ENCODE peak calls at places on chromosome 22, in five cellular contexts. U, Q, T, X and I are unnamed samples.
A peak's percentile ranks its signal among the peaks of the same experiment; 100 is the strongest.

GRCh38 chr22:25120093-25120561 is 79.5 kb upstream of the CRYBB3 start:
- DNase-seq in U (no peak), Q (peak; percentile 72), T (peak; percentile 59), X (peak; percentile 64), I (peak; percentile 76)

GRCh38 chr22:24996420-24996952 is 44.0 kb downstream of the KIAA1671 start:
- DNase-seq in U (peak; percentile 61), Q (peak; percentile 89), T (peak; percentile 87), X (peak; percentile 48), I (no peak)

GRCh38 chr22:36734171-36735058 is 30.9 kb upstream of the CACNG2 start:
- DNase-seq in U (peak; percentile 21), Q (no peak), T (no peak), X (no peak), I (peak; percentile 16)

GRCh38 chr22:17781319-17782031 is 7.2 kb upstream of the BID start:
- DNase-seq in U (peak; percentile 83), Q (no peak), T (no peak), X (peak; percentile 15), I (peak; percentile 92)

GRCh38 chr22:48778308-48779195 is 1049.1 kb downstream of the BRD1 start:
- DNase-seq in U (no peak), Q (no peak), T (no peak), X (no peak), I (no peak)

GRCh38 chr22:44201556-44202129 is 20.9 kb downstream of the PARVG start:
- DNase-seq in U (no peak), Q (no peak), T (no peak), X (no peak), I (no peak)

GRCh38 chr22:47802446-47802845 is 1040.0 kb downstream of the TBC1D22A start:
- DNase-seq in U (no peak), Q (no peak), T (no peak), X (no peak), I (no peak)

GRCh38 chr22:28410050-28410816 is 269.4 kb downstream of the TTC28 start:
- DNase-seq in U (peak; percentile 64), Q (no peak), T (peak; percentile 24), X (peak; percentile 40), I (no peak)

GRCh38 chr22:37549704-37550059 is 10.6 kb upstream of the CDC42EP1 start:
- DNase-seq in U (peak; percentile 54), Q (peak; percentile 40), T (no peak), X (peak; percentile 86), I (no peak)

GRCh38 chr22:18035740-18036139 is 11.4 kb upstream of the MICAL3 start:
- DNase-seq in U (peak; percentile 32), Q (no peak), T (peak; percentile 26), X (no peak), I (peak; percentile 85)

GRCh38 chr22:28172948-28173360 is 253.9 kb upstream of the PITPNB start:
- DNase-seq in U (no peak), Q (no peak), T (no peak), X (peak; percentile 32), I (peak; percentile 80)

GRCh38 chr22:44668190-44668885 is 33.7 kb upstream of the PRR5 start:
- DNase-seq in U (no peak), Q (peak; percentile 86), T (peak; percentile 82), X (no peak), I (no peak)

GRCh38 chr22:48605125-48605524 is 1222.5 kb downstream of the BRD1 start:
- DNase-seq in U (no peak), Q (no peak), T (no peak), X (no peak), I (no peak)

GRCh38 chr22:26321469-26321913 is 107.6 kb upstream of the ASPHD2 start:
- DNase-seq in U (no peak), Q (no peak), T (peak; percentile 23), X (no peak), I (no peak)

GRCh38 chr22:28589102-28589501 is 90.5 kb downstream of the TTC28 start:
- DNase-seq in U (no peak), Q (no peak), T (no peak), X (no peak), I (no peak)

GRCh38 chr22:32725369-32725988 is 76.0 kb upstream of the TIMP3 start:
- DNase-seq in U (no peak), Q (no peak), T (no peak), X (no peak), I (no peak)

GRCh38 chr22:32723632-32724031 is 77.9 kb upstream of the TIMP3 start:
- DNase-seq in U (peak; percentile 96), Q (no peak), T (no peak), X (no peak), I (peak; percentile 93)

GRCh38 chr22:32720924-32721323 is 80.6 kb upstream of the TIMP3 start:
- DNase-seq in U (peak; percentile 76), Q (no peak), T (no peak), X (no peak), I (no peak)

GRCh38 chr22:32721328-32722180 is 80.0 kb upstream of the TIMP3 start:
- DNase-seq in U (no peak), Q (no peak), T (no peak), X (no peak), I (no peak)

DNA sequence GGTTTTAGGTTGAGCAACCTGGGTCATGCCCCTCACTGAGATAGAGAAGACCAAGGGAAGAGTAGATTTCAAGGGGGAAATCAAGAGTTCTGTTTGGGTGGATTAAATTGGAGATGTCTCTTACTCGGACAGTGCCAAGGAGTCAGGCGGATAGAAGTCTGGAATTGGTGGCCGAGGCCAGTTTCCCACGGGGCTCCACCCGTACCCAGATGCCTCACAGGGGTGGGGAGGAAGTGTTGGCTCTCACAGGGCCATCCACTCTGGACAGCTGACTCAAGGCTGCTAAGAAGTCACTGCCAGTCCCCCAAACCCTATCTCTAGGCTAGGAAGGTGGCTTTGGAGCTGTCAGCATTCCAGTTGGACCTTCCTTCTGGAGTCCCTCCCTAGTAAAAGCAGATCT is 79.1 kb upstream of the TIMP3 start:
- DNase-seq in U (no peak), Q (no peak), T (no peak), X (no peak), I (no peak)
- H3K4me1 ChIP-seq in U (peaks cover 10% of the 10 kb centered on the region), Q (no peaks in the 10 kb centered on the region), T (no peaks in the 10 kb centered on the region), X (no peaks in the 10 kb centered on the region), I (peaks cover 19% of the 10 kb centered on the region)

GRCh38 chr22:42363851-42364250 is 68.4 kb downstream of the NFAM1 start:
- DNase-seq in U (no peak), Q (peak; percentile 47), T (no peak), X (no peak), I (no peak)
- H2AFZ ChIP-seq in U (no peak overlapping the region), Q (no peak overlapping the region), T (no peak overlapping the region), X (no peak overlapping the region), I (no peak overlapping the region)

DNA sequence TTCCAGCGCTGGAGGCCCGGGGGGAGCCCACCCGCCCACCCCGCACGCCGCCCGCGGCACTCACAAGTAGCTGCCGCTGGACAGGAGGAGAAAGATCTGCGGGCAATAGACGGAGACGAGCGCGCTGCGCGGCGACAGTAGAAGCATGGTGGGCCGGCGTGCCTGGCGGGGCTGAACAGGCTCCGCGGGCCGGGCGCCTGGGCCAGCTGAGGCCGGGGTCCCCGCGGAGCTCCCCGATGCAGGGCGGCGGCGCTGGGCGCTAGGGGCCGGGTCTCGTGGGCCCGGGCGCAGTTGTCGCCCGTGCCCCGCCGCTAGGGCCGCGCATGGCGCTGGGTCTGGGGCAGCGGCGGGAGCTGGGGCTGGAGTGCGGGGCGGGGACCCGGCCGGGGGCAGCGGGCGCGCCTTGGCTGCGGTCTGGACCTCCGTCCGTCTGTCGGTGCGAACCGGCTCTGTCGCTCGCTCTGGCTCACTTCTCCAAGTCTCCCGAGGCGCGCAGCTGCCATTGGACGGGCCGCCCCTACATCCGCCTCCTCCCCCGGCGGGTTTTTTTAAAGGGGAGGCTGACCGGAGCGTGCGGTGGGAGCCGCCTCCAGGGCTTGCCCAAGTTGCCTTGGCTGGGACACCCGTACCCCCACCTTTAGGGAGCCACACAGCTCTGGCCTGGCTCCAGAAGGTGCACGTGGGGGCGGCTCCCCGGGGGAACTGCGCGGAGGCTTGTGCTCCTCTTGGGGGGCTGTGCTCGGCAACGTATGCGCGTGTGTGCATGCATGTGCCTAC is 4.7 kb downstream of the WNT7B start:
- DNase-seq in U (no peak), Q (peak; percentile 59), T (peak; percentile 65), X (no peak), I (no peak)
- H3K4me3 ChIP-seq in U (no peak overlapping the region), Q (peak overlapping the region; percentile 40), T (peak overlapping the region; percentile 35), X (no peak overlapping the region), I (no peak overlapping the region)

GRCh38 chr22:31211504-31211861 is 615 bp upstream of the LIMK2 start:
- DNase-seq in U (no peak), Q (no peak), T (no peak), X (no peak), I (no peak)
- H3K4me1 ChIP-seq in U (no peaks in the 10 kb centered on the region), Q (peaks cover 11% of the 10 kb centered on the region), T (peaks cover 19% of the 10 kb centered on the region), X (peaks cover 54% of the 10 kb centered on the region), I (peaks cover 20% of the 10 kb centered on the region)

DNA sequence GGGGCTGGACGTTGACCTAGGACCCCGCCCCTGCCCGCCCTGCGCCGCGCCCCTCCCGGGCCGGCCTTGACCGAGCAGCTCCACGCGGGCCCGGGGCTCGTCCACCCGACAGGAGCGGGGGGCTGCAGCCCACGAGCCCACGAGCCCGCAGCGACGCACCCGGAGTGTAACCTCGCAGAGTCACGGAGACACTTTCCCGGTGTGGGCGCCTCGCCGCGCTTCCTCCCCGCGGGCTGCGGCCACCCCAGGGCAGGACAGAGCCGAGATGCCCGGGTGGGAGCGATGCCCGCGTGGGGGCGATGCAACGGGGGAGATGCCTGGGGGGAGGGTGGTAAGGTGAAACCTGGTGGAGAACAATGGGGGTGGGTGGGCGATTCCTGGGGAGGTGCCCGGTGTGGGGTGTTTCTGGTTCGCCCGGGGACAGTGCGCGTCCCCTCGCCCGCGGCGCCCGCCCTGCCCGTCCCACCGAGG is 4.9 kb upstream of the ZBED4 start:
- DNase-seq in U (no peak), Q (no peak), T (no peak), X (no peak), I (no peak)
- H2AFZ ChIP-seq in U (no peak overlapping the region), Q (no peak overlapping the region), T (peak overlapping the region; percentile 87), X (no peak overlapping the region), I (no peak overlapping the region)